ENCODE peak calls at places on chromosomes 16 and 17, in nine cellular contexts. W, J, V, D, G, Y, B, N and P are unnamed samples. For H3K9me3, the result is how much of the 10 kb centered on the place peaks cover.

GRCh38 chr17:19316756-19317358 is 45.7 kb downstream of the B9D1 start:
- DNase-seq in W (no peak), J (no peak), V (no peak), D (no peak), G (no peak), Y (no peak), B (no peak), N (no peak), P (no peak)

GRCh38 chr17:69575346-69575761 is 160.9 kb downstream of the MAP2K6 start:
- DNase-seq in W (peak), J (no peak), V (no peak), D (no peak), G (no peak), Y (no peak), B (no peak), N (no peak), P (peak)

GRCh38 chr16:65469116-65469515 is 347.3 kb upstream of the CDH11 start:
- DNase-seq in W (no peak), J (no peak), V (no peak), D (no peak), G (no peak), Y (no peak), B (no peak), N (no peak), P (no peak)

GRCh38 chr17:39598047-39598481 is 9.7 kb downstream of the NEUROD2 start:
- DNase-seq in W (no peak), J (no peak), V (no peak), D (no peak), G (no peak), Y (no peak), B (no peak), N (no peak), P (no peak)

GRCh38 chr16:21638573-21638975 is 13.8 kb downstream of the IGSF6 start:
- DNase-seq in W (no peak), J (no peak), V (no peak), D (no peak), G (no peak), Y (no peak), B (no peak), N (no peak), P (no peak)

GRCh38 chr16:47358816-47359215 is 102.0 kb downstream of the ITFG1 start:
- DNase-seq in W (no peak), J (no peak), V (no peak), D (no peak), G (no peak), Y (no peak), B (no peak), N (no peak), P (no peak)

GRCh38 chr16:48441863-48442279 is 56.7 kb upstream of the SIAH1 start:
- DNase-seq in W (no peak), J (no peak), V (no peak), D (no peak), G (no peak), Y (no peak), B (peak), N (no peak), P (no peak)

GRCh38 chr17:72903522-72903921 is 189.0 kb downstream of the SLC39A11 start:
- DNase-seq in W (no peak), J (no peak), V (no peak), D (no peak), G (no peak), Y (no peak), B (no peak), N (no peak), P (no peak)

GRCh38 chr17:34703533-34703932 is 124.2 kb downstream of the TMEM132E start:
- DNase-seq in W (peak), J (peak), V (peak), D (peak), G (peak), Y (no peak), B (no peak), N (no peak), P (peak)

GRCh38 chr17:79619196-79619595 is 8.3 kb upstream of the RBFOX3 start:
- DNase-seq in W (no peak), J (no peak), V (peak), D (no peak), G (no peak), Y (peak), B (no peak), N (no peak), P (no peak)

DNA sequence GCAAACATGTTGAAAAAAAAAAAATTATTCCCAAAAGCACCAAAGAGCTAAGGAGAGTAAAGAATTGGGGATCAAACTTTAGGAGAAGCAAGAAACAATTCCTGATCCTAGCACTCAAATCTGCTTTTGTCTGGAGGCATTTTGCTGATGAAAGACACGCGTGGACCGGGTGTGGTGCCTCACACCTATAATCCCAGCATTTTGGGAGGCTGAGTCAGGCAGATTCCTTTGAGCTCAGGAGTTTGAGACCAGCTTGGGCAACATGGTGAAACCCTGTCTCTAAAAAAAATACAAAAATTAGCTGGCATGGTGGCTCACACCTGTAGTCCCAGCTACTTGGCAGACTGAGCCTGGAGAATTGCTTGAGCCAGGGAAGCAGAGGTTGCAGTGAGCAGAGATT is 35.4 kb downstream of the ZFP90 start:
- DNase-seq in W (no peak), J (no peak), V (no peak), D (no peak), G (no peak), Y (no peak), B (no peak), N (no peak), P (no peak)
- H3K9me3 ChIP-seq in W (under half), J (under half), V (under half), D (under half), G (half or more), Y (half or more), B (half or more), N (under half), P (under half)

GRCh38 chr17:11300201-11300600 is 59.2 kb downstream of the SHISA6 start:
- DNase-seq in W (no peak), J (no peak), V (no peak), D (no peak), G (no peak), Y (no peak), B (no peak), N (no peak), P (no peak)
- H3K9me3 ChIP-seq in W (under half), J (under half), V (under half), D (under half), G (under half), Y (under half), B (under half), N (under half), P (under half)

GRCh38 chr16:88368994-88369393 is 13.8 kb upstream of the ZNF469 start:
- DNase-seq in W (no peak), J (no peak), V (peak), D (no peak), G (no peak), Y (peak), B (no peak), N (no peak), P (no peak)
- H3K9me3 ChIP-seq in W (under half), J (under half), V (under half), D (under half), G (under half), Y (under half), B (under half), N (under half), P (under half)

DNA sequence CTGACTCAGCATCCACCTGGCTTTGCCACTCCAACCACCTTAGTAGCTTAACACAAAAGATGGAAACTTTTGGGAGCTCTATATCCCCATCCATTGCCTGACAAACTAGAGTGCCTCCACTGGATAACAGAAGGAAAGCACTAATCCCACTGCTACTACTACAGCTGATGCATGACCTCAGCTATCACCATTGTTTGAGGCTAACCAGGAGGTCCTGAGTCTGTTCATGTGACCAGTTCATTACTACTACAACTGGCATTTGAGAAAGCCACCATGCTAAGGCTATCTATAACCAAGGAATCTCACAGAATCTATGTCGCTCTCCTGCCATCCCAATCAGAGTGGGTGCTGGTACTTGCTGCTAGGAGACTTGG is 604.3 kb upstream of the CA10 start:
- DNase-seq in W (no peak), J (no peak), V (no peak), D (no peak), G (no peak), Y (no peak), B (no peak), N (no peak), P (no peak)
- H3K9me3 ChIP-seq in W (under half), J (under half), V (under half), D (under half), G (under half), Y (under half), B (under half), N (under half), P (under half)

GRCh38 chr16:55917373-55917919 is 42.3 kb upstream of the CES5A start:
- DNase-seq in W (no peak), J (no peak), V (no peak), D (no peak), G (no peak), Y (no peak), B (no peak), N (no peak), P (no peak)
- H3K9me3 ChIP-seq in W (under half), J (under half), V (under half), D (under half), G (under half), Y (under half), B (under half), N (under half), P (under half)

GRCh38 chr16:71449020-71449419 is 7.2 kb upstream of the TLE7 start:
- DNase-seq in W (no peak), J (no peak), V (no peak), D (no peak), G (no peak), Y (no peak), B (no peak), N (no peak), P (no peak)
- H3K9me3 ChIP-seq in W (under half), J (under half), V (under half), D (under half), G (half or more), Y (half or more), B (half or more), N (under half), P (under half)

GRCh38 chr16:27901956-27902355 is 161.6 kb downstream of the GSG1L start:
- DNase-seq in W (no peak), J (no peak), V (no peak), D (no peak), G (no peak), Y (no peak), B (no peak), N (no peak), P (no peak)

GRCh38 chr16:27903046-27903655 is 160.4 kb downstream of the GSG1L start:
- DNase-seq in W (no peak), J (no peak), V (no peak), D (no peak), G (no peak), Y (no peak), B (no peak), N (no peak), P (no peak)

GRCh38 chr16:27906883-27907282 is 156.6 kb downstream of the GSG1L start:
- DNase-seq in W (no peak), J (peak), V (no peak), D (no peak), G (no peak), Y (no peak), B (peak), N (no peak), P (no peak)

GRCh38 chr16:27899736-27900135 is 163.8 kb downstream of the GSG1L start:
- DNase-seq in W (no peak), J (no peak), V (no peak), D (no peak), G (no peak), Y (no peak), B (no peak), N (no peak), P (no peak)

GRCh38 chr16:27902551-27902950 is 161.0 kb downstream of the GSG1L start:
- DNase-seq in W (no peak), J (no peak), V (no peak), D (no peak), G (no peak), Y (no peak), B (no peak), N (no peak), P (no peak)
- H3K9me3 ChIP-seq in W (under half), J (under half), V (under half), D (under half), G (under half), Y (under half), B (under half), N (under half), P (under half)